ENCODE peak calls at places on chromosome 19, in eight cellular contexts. T is activated naive CD8-positive, alpha-beta T cell treated with anti-CD3 and anti-CD28 coated beads for 36 hours; E is GM19239; O is endothelial cell; G is Kasumi-1; S is EL; U is testis; Z is T-helper 2 cell. C is an unnamed sample.

GRCh38 chr19:35429698-35430097 is 18.4 kb upstream of the FFAR2 start:
- DNase-seq in S (no peak), E (no peak), T (no peak), U (no peak), O (no peak), Z (no peak), G (no peak), C (no peak)

GRCh38 chr19:16206637-16207036 is 8.9 kb downstream of the AP1M1 start:
- DNase-seq in Z (no peak), O (no peak), T (no peak), G (no peak), E (no peak), U (no peak), S (no peak), C (no peak)

GRCh38 chr19:48868196-48868886 is at the start of gene PLEKHA4:
- DNase-seq in G (peak), T (no peak), Z (no peak), E (no peak), S (peak), O (peak), U (peak), C (peak)

GRCh38 chr19:47110521-47111080 is 3.0 kb downstream of the ZC3H4 start:
- DNase-seq in S (no peak), O (no peak), G (no peak), T (peak), Z (peak), U (no peak), E (no peak), C (peak)

GRCh38 chr19:45601524-45602522 is at the start of gene GPR4:
- DNase-seq in S (peak), Z (no peak), O (peak), E (no peak), G (no peak), T (no peak), U (no peak), C (peak)

GRCh38 chr19:12838893-12839656 is 760 bp downstream of the MAST1 start:
- DNase-seq in S (no peak), G (no peak), O (no peak), T (no peak), E (no peak), U (no peak), Z (no peak), C (no peak)

GRCh38 chr19:36605839-36606478 is 846 bp downstream of the ZNF382 start:
- DNase-seq in Z (no peak), T (no peak), U (no peak), S (no peak), E (no peak), O (no peak), G (no peak), C (no peak)

GRCh38 chr19:41111750-41112295 is 2.4 kb upstream of the CYP2F1 start:
- DNase-seq in Z (no peak), O (no peak), E (no peak), T (no peak), S (no peak), U (no peak), G (no peak), C (no peak)

GRCh38 chr19:34120846-34121639 is 51.3 kb upstream of the LSM14A start:
- DNase-seq in E (peak), G (peak), U (peak), O (peak), S (peak), Z (peak), T (peak), C (peak)

GRCh38 chr19:48565090-48565489 is 13.1 kb downstream of the SULT2B1 start:
- DNase-seq in T (no peak), E (no peak), G (no peak), Z (no peak), O (no peak), U (no peak), S (peak), C (peak)

GRCh38 chr19:37251308-37252229 is 33.6 kb downstream of the ZNF383 start:
- DNase-seq in G (no peak), O (no peak), Z (no peak), S (peak), U (peak), T (peak), E (peak), C (no peak)

GRCh38 chr19:34409189-34410164 is 5.3 kb downstream of the PDCD2L start:
- DNase-seq in U (no peak), O (no peak), Z (no peak), S (no peak), G (no peak), E (no peak), T (no peak), C (no peak)

GRCh38 chr19:47373246-47374240 is 24.4 kb downstream of the DHX34 start:
- DNase-seq in T (no peak), O (no peak), U (no peak), G (no peak), Z (no peak), S (no peak), E (no peak), C (no peak)

GRCh38 chr19:49861541-49862410 is 5.6 kb downstream of the PNKP start:
- DNase-seq in U (peak), Z (no peak), E (no peak), G (no peak), T (no peak), S (no peak), O (no peak), C (no peak)

GRCh38 chr19:3477506-3477905 is 2.8 kb downstream of the SMIM24 start:
- DNase-seq in Z (no peak), E (no peak), O (no peak), G (no peak), S (no peak), U (no peak), T (no peak), C (no peak)

GRCh38 chr19:6272913-6273600 is 6.7 kb downstream of the MLLT1 start:
- DNase-seq in T (no peak), O (no peak), U (no peak), G (no peak), E (no peak), S (no peak), Z (no peak), C (no peak)

GRCh38 chr19:41273076-41273475 is 8.9 kb downstream of the HNRNPUL1 start:
- DNase-seq in S (no peak), Z (no peak), T (no peak), O (peak), G (no peak), E (no peak), U (no peak), C (no peak)

GRCh38 chr19:48739400-48739825 is 997 bp downstream of the RASIP1 start:
- DNase-seq in E (no peak), O (no peak), U (no peak), T (no peak), S (no peak), G (no peak), Z (no peak), C (peak)

C was measured in K562.